ENCODE peak calls at places on chromosomes 6 and 20, in ten cellular contexts. T is colonic mucosa; R is IMR-90; E is pancreas; J is esophagus squamous epithelium; U is stomach; Y is astrocyte; Q is uterus; O is CD8-positive, alpha-beta T cell; M is osteoblast. D is an unnamed sample.

GRCh38 chr6:62393608-62394007 is 107.6 kb upstream of the KHDRBS2 start:
- DNase-seq in T (no peak), R (no peak), E (no peak), J (no peak), U (no peak), Y (no peak), Q (no peak), O (no peak), M (no peak), D (no peak)

GRCh38 chr20:38745757-38746156 is 2.5 kb upstream of the ACTR5 start:
- DNase-seq in T (no peak), R (no peak), E (no peak), J (no peak), U (no peak), Y (no peak), Q (no peak), O (no peak), M (no peak), D (no peak)

GRCh38 chr6:18090349-18090786 is 32.1 kb downstream of the NHLRC1 start:
- DNase-seq in T (no peak), R (no peak), E (no peak), J (no peak), U (no peak), Y (no peak), Q (no peak), O (no peak), M (no peak), D (no peak)

GRCh38 chr6:20117474-20117873 is 94.8 kb downstream of the MBOAT1 start:
- DNase-seq in T (no peak), R (peak; percentile 19), E (no peak), J (no peak), U (no peak), Y (peak; percentile 56), Q (no peak), O (no peak), M (no peak), D (no peak)

GRCh38 chr6:25223421-25224052 is 55.6 kb upstream of the CARMIL1 start:
- DNase-seq in T (peak; percentile 81), R (peak; percentile 73), E (peak; percentile 76), J (no peak), U (peak; percentile 70), Y (peak; percentile 44), Q (peak; percentile 75), O (peak; percentile 19), M (no peak), D (peak; percentile 54)

GRCh38 chr6:3321042-3321441 is 62.3 kb downstream of the PSMG4 start:
- DNase-seq in T (no peak), R (no peak), E (no peak), J (no peak), U (peak; percentile 3), Y (no peak), Q (no peak), O (no peak), M (no peak), D (no peak)

GRCh38 chr6:159256128-159256527 is 86.9 kb downstream of the FNDC1 start:
- DNase-seq in T (no peak), R (no peak), E (no peak), J (no peak), U (no peak), Y (no peak), Q (no peak), O (no peak), M (no peak), D (no peak)

GRCh38 chr6:38640216-38640909 is 634 bp upstream of the BTBD9 start:
- DNase-seq in T (no peak), R (no peak), E (peak; percentile 48), J (no peak), U (no peak), Y (no peak), Q (no peak), O (no peak), M (peak; percentile 49), D (no peak)

GRCh38 chr6:103036846-103037245 is 1643.3 kb downstream of the GRIK2 start:
- DNase-seq in T (no peak), R (no peak), E (no peak), J (no peak), U (no peak), Y (no peak), Q (no peak), O (no peak), M (no peak), D (no peak)

GRCh38 chr6:140988780-140989179 is 1143.9 kb upstream of the GJE1 start:
- DNase-seq in T (no peak), R (no peak), E (no peak), J (no peak), U (no peak), Y (no peak), Q (no peak), O (no peak), M (no peak), D (no peak)

GRCh38 chr6:83592770-83593394 is 80.5 kb downstream of the PRSS35 start:
- DNase-seq in T (no peak), R (peak; percentile 17), E (no peak), J (no peak), U (no peak), Y (no peak), Q (no peak), O (no peak), M (no peak), D (no peak)

GRCh38 chr20:10508468-10509251 is 73.6 kb downstream of the SLX4IP start:
- DNase-seq in T (no peak), R (peak; percentile 70), E (no peak), J (no peak), U (no peak), Y (peak; percentile 70), Q (peak; percentile 76), O (no peak), M (peak; percentile 66), D (no peak)
- H3K4me1 ChIP-seq in T (peaks cover 5% of the 10 kb centered on the region), R (peaks cover 23% of the 10 kb centered on the region), E (peaks cover 17% of the 10 kb centered on the region), J (peaks cover 52% of the 10 kb centered on the region), U (peaks cover 28% of the 10 kb centered on the region), Y (peaks cover 26% of the 10 kb centered on the region), Q (peaks cover 24% of the 10 kb centered on the region), O (peaks cover 11% of the 10 kb centered on the region), M (peaks cover 36% of the 10 kb centered on the region), D (peaks cover 8% of the 10 kb centered on the region)

DNA sequence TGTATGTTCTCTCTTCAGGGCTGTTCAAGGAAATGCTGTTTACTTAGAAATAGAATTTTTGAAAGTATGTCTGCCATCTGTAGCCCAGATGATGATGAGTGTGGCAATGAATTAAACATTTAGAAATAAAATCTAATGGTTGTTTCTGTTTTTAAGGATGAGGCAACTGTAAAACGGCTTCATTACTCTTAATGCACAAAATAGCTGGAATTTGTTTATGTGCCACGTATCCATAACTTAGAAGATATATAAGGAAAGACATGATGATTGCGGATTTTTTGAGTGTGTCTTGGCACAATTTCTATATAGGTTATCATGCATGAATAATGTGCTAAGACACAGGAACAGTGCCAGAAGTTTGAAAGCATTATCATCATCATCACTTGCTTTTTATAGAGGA is 113.5 kb downstream of the ELOVL4 start:
- DNase-seq in T (no peak), R (no peak), E (no peak), J (no peak), U (no peak), Y (no peak), Q (no peak), O (no peak), M (no peak), D (no peak)
- H3K27ac ChIP-seq in T (no peak overlapping the region), R (no peak overlapping the region), E (no peak overlapping the region), J (no peak overlapping the region), U (no peak overlapping the region), Y (no peak overlapping the region), Q (no peak overlapping the region), O (no peak overlapping the region), M (no peak overlapping the region), D (no peak overlapping the region)

GRCh38 chr6:87154641-87155271 is 609 bp upstream of the ZNF292 start:
- DNase-seq in T (no peak), R (peak; percentile 85), E (no peak), J (no peak), U (no peak), Y (peak; percentile 86), Q (no peak), O (peak; percentile 42), M (peak; percentile 93), D (no peak)

GRCh38 chr6:87155272-87155919 is at the start of gene ZNF292:
- DNase-seq in T (peak; percentile 99), R (peak; percentile 97), E (peak; percentile 95), J (peak; percentile 94), U (peak; percentile 97), Y (peak; percentile 93), Q (peak; percentile 97), O (peak; percentile 85), M (peak; percentile 93), D (peak; percentile 99)

GRCh38 chr6:87152528-87152950 is 2.8 kb upstream of the ZNF292 start:
- DNase-seq in T (peak; percentile 33), R (peak; percentile 16), E (no peak), J (no peak), U (no peak), Y (peak; percentile 21), Q (no peak), O (no peak), M (peak; percentile 17), D (no peak)

GRCh38 chr6:87151471-87151785 is 3.9 kb upstream of the ZNF292 start:
- DNase-seq in T (no peak), R (no peak), E (no peak), J (no peak), U (no peak), Y (no peak), Q (no peak), O (no peak), M (peak; percentile 84), D (no peak)

GRCh38 chr6:87151786-87152527 is 3.4 kb upstream of the ZNF292 start:
- DNase-seq in T (peak; percentile 66), R (peak; percentile 31), E (peak; percentile 80), J (no peak), U (peak; percentile 69), Y (peak; percentile 43), Q (peak; percentile 62), O (peak; percentile 40), M (peak; percentile 73), D (peak; percentile 60)
- TF ChIP-seq CTCF in T (no peak), R (no peak), E (no peak), J (no peak), U (no peak), Y (no peak), Q (no peak), O (no peak), M (no peak), D (no peak)

GRCh38 chr6:170106906-170107525 is 183.9 kb downstream of the DLL1 start:
- DNase-seq in T (no peak), R (no peak), E (peak; percentile 35), J (no peak), U (peak; percentile 16), Y (no peak), Q (no peak), O (no peak), M (no peak), D (no peak)

GRCh38 chr6:170107606-170108222 is 183.2 kb downstream of the DLL1 start:
- DNase-seq in T (no peak), R (no peak), E (peak; percentile 3), J (no peak), U (peak; percentile 15), Y (no peak), Q (no peak), O (no peak), M (no peak), D (no peak)

GRCh38 chr6:170110201-170111140 is 180.4 kb downstream of the DLL1 start:
- DNase-seq in T (no peak), R (no peak), E (peak; percentile 43), J (no peak), U (peak; percentile 24), Y (no peak), Q (no peak), O (no peak), M (peak; percentile 69), D (no peak)

GRCh38 chr6:170108456-170108855 is 182.4 kb downstream of the DLL1 start:
- DNase-seq in T (no peak), R (no peak), E (peak; percentile 35), J (no peak), U (peak; percentile 17), Y (no peak), Q (no peak), O (no peak), M (peak; percentile 63), D (no peak)

GRCh38 chr6:170108890-170109587 is 181.8 kb downstream of the DLL1 start:
- DNase-seq in T (no peak), R (no peak), E (peak; percentile 39), J (no peak), U (peak; percentile 16), Y (no peak), Q (no peak), O (no peak), M (peak; percentile 26), D (no peak)
- H3K4me1 ChIP-seq in T (no peaks in the 10 kb centered on the region), R (no peaks in the 10 kb centered on the region), E (no peaks in the 10 kb centered on the region), J (no peaks in the 10 kb centered on the region), U (no peaks in the 10 kb centered on the region), Y (no peaks in the 10 kb centered on the region), Q (no peaks in the 10 kb centered on the region), O (no peaks in the 10 kb centered on the region), M (no peaks in the 10 kb centered on the region), D (no peaks in the 10 kb centered on the region)